ENCODE peak calls at places on chromosomes 4 and X, in four cellular contexts. Q is K562, T is HepG2, Y is GM12878. K is an unnamed sample.
A peak's percentile ranks its signal among the peaks of the same experiment; 100 is the strongest.

GRCh38 chr4:1601852-1602525 is 82.1 kb downstream of the FAM53A start:
- DNase-seq in Q (no peak), T (no peak), Y (no peak), K (no peak)

GRCh38 chrX:82816001-82816400 is 692.1 kb upstream of the POU3F4 start:
- DNase-seq in Q (no peak), T (no peak), Y (no peak), K (no peak)

GRCh38 chrX:7614616-7615015 is 228.4 kb upstream of the VCX start:
- DNase-seq in Q (no peak), T (no peak), Y (no peak), K (no peak)

GRCh38 chrX:17511556-17511955 is 136.6 kb downstream of the NHS start:
- DNase-seq in Q (no peak), T (no peak), Y (no peak), K (no peak)

GRCh38 chr4:55673424-55673823 is 37.3 kb upstream of the NMU start:
- DNase-seq in Q (peak; percentile 35), T (no peak), Y (no peak), K (no peak)

GRCh38 chr4:123866796-123867195 is 470.2 kb downstream of the SPRY1 start:
- DNase-seq in Q (no peak), T (peak; percentile 16), Y (no peak), K (no peak)

GRCh38 chrX:38154818-38155217 is 65.9 kb downstream of the SRPX start:
- DNase-seq in Q (no peak), T (no peak), Y (no peak), K (no peak)

GRCh38 chr4:187283306-187283705 is 559.6 kb upstream of the FAT1 start:
- DNase-seq in Q (no peak), T (no peak), Y (no peak), K (no peak)

GRCh38 chr4:139142980-139143379 is 34.0 kb downstream of the ELF2 start:
- DNase-seq in Q (no peak), T (no peak), Y (no peak), K (no peak)

GRCh38 chr4:173212379-173212778 is 43.8 kb downstream of the GALNT7 start:
- DNase-seq in Q (no peak), T (no peak), Y (no peak), K (no peak)

GRCh38 chr4:177093964-177094363 is 215.7 kb upstream of the NEIL3 start:
- DNase-seq in Q (no peak), T (no peak), Y (no peak), K (no peak)

GRCh38 chr4:172650758-172651495 is 517.7 kb upstream of the GALNT7 start:
- DNase-seq in Q (no peak), T (no peak), Y (no peak), K (no peak)

GRCh38 chrX:46791927-46792825 is 33.3 kb upstream of the SLC9A7 start:
- DNase-seq in Q (peak; percentile 16), T (peak; percentile 32), Y (peak; percentile 68), K (peak; percentile 16)

GRCh38 chr4:168831919-168832745 is 177.9 kb downstream of the CBR4 start:
- DNase-seq in Q (peak; percentile 52), T (peak; percentile 23), Y (no peak), K (peak; percentile 85)

GRCh38 chr4:83605216-83605615 is 69.3 kb downstream of the GPAT3 start:
- DNase-seq in Q (no peak), T (peak; percentile 30), Y (no peak), K (no peak)

GRCh38 chrX:78532363-78532762 is 126.8 kb downstream of the RTL3 start:
- DNase-seq in Q (no peak), T (no peak), Y (no peak), K (no peak)

GRCh38 chrX:133645251-133645650 is 230.0 kb upstream of the GPC4 start:
- DNase-seq in Q (no peak), T (no peak), Y (no peak), K (no peak)

GRCh38 chr4:1260418-1261106 is 11.6 kb upstream of the CTBP1 start:
- DNase-seq in Q (no peak), T (no peak), Y (no peak), K (no peak)

GRCh38 chr4:104629601-104630000 is 134.9 kb upstream of the CXXC4 start:
- DNase-seq in Q (no peak), T (no peak), Y (no peak), K (no peak)

GRCh38 chr4:155734951-155735350 is 23.9 kb upstream of the GUCY1B1 start:
- DNase-seq in Q (no peak), T (no peak), Y (no peak), K (no peak)

GRCh38 chr4:188127157-188127874 is 11.9 kb upstream of the TRIML1 start:
- DNase-seq in Q (no peak), T (no peak), Y (no peak), K (no peak)

GRCh38 chrX:72169008-72169728 is 12.4 kb upstream of the PIN4 start:
- DNase-seq in Q (peak; percentile 16), T (no peak), Y (no peak), K (no peak)

GRCh38 chr4:53476232-53477037 is 99.0 kb downstream of the FIP1L1 start:
- DNase-seq in Q (peak; percentile 8), T (no peak), Y (no peak), K (no peak)

GRCh38 chrX:134688181-134688580 is 29.9 kb upstream of the PLAC1 start:
- DNase-seq in Q (no peak), T (no peak), Y (no peak), K (no peak)

GRCh38 chr4:101086801-101087586 is 260.3 kb downstream of the PPP3CA start:
- DNase-seq in Q (no peak), T (peak; percentile 7), Y (no peak), K (peak; percentile 34)

GRCh38 chrX:31506360-31506759 is 434.5 kb upstream of the FTHL17 start:
- DNase-seq in Q (no peak), T (no peak), Y (no peak), K (no peak)
- TF ChIP-seq TCF7 in Q (no peak), T (no peak), Y (no peak), K (no peak)

GRCh38 chr4:8303081-8303480 is 33.5 kb downstream of the HTRA3 start:
- DNase-seq in Q (no peak), T (no peak), Y (no peak), K (peak; percentile 4)
- TF ChIP-seq TCF7 in Q (no peak), T (no peak), Y (no peak), K (no peak)

DNA sequence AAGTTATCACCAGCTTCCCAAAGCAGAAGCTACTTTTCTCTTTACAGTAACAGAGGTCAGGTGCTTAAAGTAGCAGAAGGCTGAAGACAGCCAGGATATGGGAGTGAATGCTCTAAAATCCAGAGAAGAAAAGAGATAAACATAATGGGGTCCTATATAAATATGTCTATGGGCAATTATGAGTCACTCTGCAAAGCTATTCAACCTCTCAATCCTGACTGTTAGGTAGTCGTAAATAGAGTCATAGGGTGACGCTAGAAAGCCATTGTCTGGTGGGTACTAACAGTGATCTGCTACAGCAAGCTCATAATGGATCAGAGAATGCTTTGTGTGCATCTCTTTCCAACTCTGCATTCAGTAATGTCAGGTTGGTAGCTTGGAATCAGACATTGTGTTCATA is 53.5 kb upstream of the PDE5A start:
- DNase-seq in Q (no peak), T (no peak), Y (no peak), K (no peak)
- TF ChIP-seq TCF7 in Q (no peak), T (no peak), Y (no peak), K (no peak)

DNA sequence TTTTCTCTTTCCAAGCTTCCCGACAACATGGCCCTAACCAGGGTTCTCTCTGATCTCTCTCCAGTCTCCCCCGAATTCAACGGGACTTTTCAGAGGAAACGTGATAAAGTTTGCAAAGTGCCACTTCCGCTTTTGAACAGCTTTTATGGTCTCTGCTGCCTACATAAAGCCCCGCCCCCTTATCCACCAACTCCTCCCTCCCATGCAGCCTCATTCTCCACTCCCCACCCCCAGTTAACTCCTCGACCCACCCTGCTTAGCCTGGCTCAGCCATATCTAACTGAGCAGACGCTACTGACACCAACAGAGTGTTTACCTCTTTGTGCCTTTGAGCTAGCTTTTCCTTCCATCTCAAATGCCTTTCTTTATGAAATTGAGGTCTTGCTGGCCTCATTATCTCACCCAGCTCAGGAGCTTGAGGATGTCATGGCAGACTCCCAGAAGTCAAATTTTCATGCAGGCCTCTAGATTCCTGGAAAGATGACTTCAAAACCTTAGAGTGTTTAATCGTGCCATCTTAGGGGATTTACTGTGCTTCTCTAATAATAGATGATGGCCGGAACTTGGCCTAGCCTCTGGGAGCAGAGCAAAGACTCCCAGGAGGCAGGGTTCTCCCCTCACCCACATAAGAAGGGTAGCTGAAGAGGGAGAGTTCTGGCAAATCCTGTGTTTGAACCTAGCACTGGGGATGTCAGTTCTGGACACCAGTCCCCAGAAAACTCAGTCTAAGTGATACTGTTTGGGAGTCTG is 606.0 kb downstream of the BCOR start:
- DNase-seq in Q (peak; percentile 86), T (no peak), Y (peak; percentile 58), K (no peak)
- TF ChIP-seq TCF7 in Q (no peak), T (no peak), Y (no peak), K (no peak)

GRCh38 chr4:38663021-38663800 is 788 bp upstream of the KLF3 start:
- DNase-seq in Q (peak; percentile 48), T (no peak), Y (no peak), K (peak; percentile 65)
- TF ChIP-seq TCF7 in Q (no peak), T (no peak), Y (no peak), K (no peak)

GRCh38 chrX:1423215-1423614 is 29.5 kb downstream of the ASMTL start:
- DNase-seq in Q (no peak), T (no peak), Y (no peak), K (no peak)
- TF ChIP-seq TCF7 in Q (no peak), T (no peak), Y (no peak), K (no peak)

DNA sequence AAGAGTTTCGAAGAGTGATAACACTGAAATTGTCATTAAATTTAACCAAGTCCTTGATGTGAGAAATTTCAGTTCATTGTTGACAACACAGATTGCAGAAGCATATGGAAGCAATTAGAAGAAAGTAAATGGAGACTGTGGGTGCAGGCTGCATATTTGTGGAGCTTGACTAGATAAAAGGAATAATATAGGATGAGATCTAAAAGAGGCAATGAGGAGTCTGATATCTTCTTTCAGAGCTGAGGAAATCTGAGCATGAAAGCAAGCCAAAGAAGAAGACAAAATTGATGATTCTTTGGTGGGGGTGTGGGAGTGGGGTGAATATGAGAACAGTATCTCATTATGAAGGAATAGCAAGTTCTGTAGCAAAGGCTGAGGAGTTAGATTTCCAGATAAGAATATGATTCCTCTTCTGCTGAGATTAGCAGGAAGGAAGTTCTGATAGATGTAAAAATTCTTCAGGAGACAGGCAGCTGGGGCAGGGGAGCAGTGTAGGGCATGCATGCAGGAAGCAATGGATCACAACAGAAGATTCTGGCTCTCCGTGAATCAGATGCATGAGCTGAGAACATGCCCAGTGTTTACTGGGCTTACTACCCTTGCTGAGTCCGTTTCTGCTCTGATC is 6.1 kb upstream of the PDHA2 start:
- DNase-seq in Q (no peak), T (no peak), Y (no peak), K (no peak)
- TF ChIP-seq TCF7 in Q (no peak), T (no peak), Y (no peak), K (no peak)

GRCh38 chr4:165867961-165868360 is 5.1 kb upstream of the TLL1 start:
- DNase-seq in Q (no peak), T (no peak), Y (no peak), K (no peak)

GRCh38 chr4:165865995-165866650 is 6.9 kb upstream of the TLL1 start:
- DNase-seq in Q (no peak), T (no peak), Y (no peak), K (no peak)

GRCh38 chr4:165861378-165861777 is 11.7 kb upstream of the TLL1 start:
- DNase-seq in Q (no peak), T (no peak), Y (no peak), K (no peak)

DNA sequence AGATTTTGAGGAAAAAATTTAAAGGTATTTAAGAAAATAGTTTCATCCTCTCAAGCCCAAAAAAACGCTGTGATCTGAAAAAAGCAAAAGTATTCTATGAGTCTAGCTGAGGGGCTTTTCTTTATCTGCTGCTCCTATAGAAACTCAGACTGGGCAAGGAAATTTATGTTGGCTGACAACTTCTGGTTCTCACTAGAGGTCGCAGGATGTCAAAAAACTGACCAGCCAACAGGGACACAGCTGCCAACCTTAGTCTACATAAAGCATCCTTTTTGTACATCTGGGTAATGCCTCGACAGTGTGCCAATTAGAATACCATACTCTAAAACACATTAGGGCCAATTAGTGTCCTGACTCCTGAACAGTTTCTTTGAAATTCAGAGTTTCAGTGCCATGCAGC is 8.8 kb upstream of the TLL1 start:
- DNase-seq in Q (no peak), T (peak; percentile 20), Y (no peak), K (no peak)
- TF ChIP-seq TCF7 in Q (no peak), T (no peak), Y (no peak), K (no peak)